ENCODE peak calls at places on chromosome 17, in four cellular contexts. J is AG04450, M is IMR-90, S is A673. V is an unnamed sample.
A peak's percentile ranks its signal among the peaks of the same experiment; 100 is the strongest.

GRCh38 chr17:21058098-21058893 is 15.5 kb upstream of the USP22 start:
- DNase-seq in J (no peak), M (peak; percentile 45), S (peak; percentile 51), V (no peak)

GRCh38 chr17:8724451-8724850 is 20.2 kb downstream of the CCDC42 start:
- DNase-seq in J (no peak), M (no peak), S (no peak), V (no peak)

GRCh38 chr17:57861737-57862409 is 12.0 kb upstream of the MRPS23 start:
- DNase-seq in J (no peak), M (no peak), S (no peak), V (no peak)

GRCh38 chr17:45310380-45311324 is 6.2 kb downstream of the MAP3K14 start:
- DNase-seq in J (no peak), M (no peak), S (no peak), V (no peak)

GRCh38 chr17:17078832-17079231 is 36.6 kb downstream of the MPRIP start:
- DNase-seq in J (no peak), M (no peak), S (no peak), V (no peak)

GRCh38 chr17:62888148-62888547 is 77.9 kb upstream of the TANC2 start:
- DNase-seq in J (no peak), M (no peak), S (no peak), V (no peak)

GRCh38 chr17:17439971-17440843 is 36.6 kb upstream of the MED9 start:
- DNase-seq in J (no peak), M (peak; percentile 42), S (peak; percentile 77), V (no peak)

GRCh38 chr17:39699818-39700147 is at the start of gene ERBB2:
- DNase-seq in J (peak; percentile 41), M (peak; percentile 73), S (peak; percentile 66), V (peak; percentile 44)

GRCh38 chr17:50148226-50149098 is 2.0 kb downstream of the PPP1R9B start:
- DNase-seq in J (no peak), M (peak; percentile 39), S (peak; percentile 55), V (no peak)

GRCh38 chr17:68296217-68297140 is 5.2 kb downstream of the ARSG start:
- DNase-seq in J (no peak), M (no peak), S (no peak), V (no peak)

GRCh38 chr17:39208136-39208535 is 8.1 kb downstream of the RPL19 start:
- DNase-seq in J (no peak), M (peak; percentile 53), S (no peak), V (no peak)

GRCh38 chr17:40859536-40859935 is 7.5 kb downstream of the KRT12 start:
- DNase-seq in J (no peak), M (peak; percentile 8), S (no peak), V (peak; percentile 7)

GRCh38 chr17:49779730-49780220 is 8.7 kb upstream of the KAT7 start:
- DNase-seq in J (peak; percentile 23), M (peak; percentile 84), S (peak; percentile 42), V (no peak)

GRCh38 chr17:58631523-58632323 is 60.1 kb downstream of the TEX14 start:
- DNase-seq in J (peak; percentile 99), M (peak; percentile 99), S (peak; percentile 98), V (peak; percentile 98)

GRCh38 chr17:63306855-63307254 is 139.3 kb downstream of the CYB561 start:
- DNase-seq in J (no peak), M (no peak), S (no peak), V (no peak)

GRCh38 chr17:31560836-31561235 is 169.4 kb downstream of the RAB11FIP4 start:
- DNase-seq in J (no peak), M (no peak), S (no peak), V (no peak)

GRCh38 chr17:76275382-76276068 is 10.4 kb downstream of the UBALD2 start:
- DNase-seq in J (no peak), M (no peak), S (no peak), V (no peak)

GRCh38 chr17:40901981-40902862 is 17.2 kb upstream of the KRT20 start:
- DNase-seq in J (no peak), M (peak; percentile 71), S (no peak), V (no peak)

GRCh38 chr17:31522284-31522931 is 130.9 kb downstream of the RAB11FIP4 start:
- DNase-seq in J (no peak), M (no peak), S (no peak), V (no peak)

GRCh38 chr17:75531724-75532090 is 6.2 kb downstream of the LLGL2 start:
- DNase-seq in J (no peak), M (no peak), S (no peak), V (no peak)

GRCh38 chr17:64107517-64108235 is 22.3 kb downstream of the ERN1 start:
- DNase-seq in J (no peak), M (no peak), S (no peak), V (no peak)

GRCh38 chr17:64707077-64707591 is 45.0 kb upstream of the SMURF2 start:
- DNase-seq in J (peak; percentile 99), M (peak; percentile 100), S (peak; percentile 91), V (peak; percentile 71)

GRCh38 chr17:82231562-82232321 is 2.9 kb downstream of the SLC16A3 start:
- DNase-seq in J (no peak), M (peak; percentile 40), S (no peak), V (no peak)

GRCh38 chr17:31433091-31433790 is 41.8 kb downstream of the RAB11FIP4 start:
- DNase-seq in J (no peak), M (no peak), S (no peak), V (no peak)

GRCh38 chr17:82449136-82449882 is 1.2 kb downstream of the CYBC1 start:
- DNase-seq in J (no peak), M (no peak), S (no peak), V (no peak)

GRCh38 chr17:58306131-58306951 is 22.3 kb downstream of the TSPOAP1 start:
- DNase-seq in J (no peak), M (no peak), S (no peak), V (no peak)

GRCh38 chr17:18947866-18948265 is 4.1 kb upstream of the SLC5A10 start:
- DNase-seq in J (no peak), M (no peak), S (no peak), V (no peak)

GRCh38 chr17:60602385-60602742 is 2.4 kb downstream of the PPM1D start:
- DNase-seq in J (no peak), M (no peak), S (no peak), V (no peak)

GRCh38 chr17:17376362-17376761 is 73.2 kb downstream of the NT5M start:
- DNase-seq in J (peak; percentile 18), M (peak; percentile 76), S (no peak), V (no peak)

GRCh38 chr17:9166678-9167077 is 145.4 kb downstream of the NTN1 start:
- DNase-seq in J (no peak), M (no peak), S (no peak), V (no peak)

GRCh38 chr17:59763861-59764260 is 56.4 kb downstream of the VMP1 start:
- DNase-seq in J (peak; percentile 81), M (peak; percentile 95), S (no peak), V (no peak)

GRCh38 chr17:2263183-2263954 is 40.2 kb downstream of the SMG6 start:
- DNase-seq in J (no peak), M (peak; percentile 77), S (no peak), V (no peak)

GRCh38 chr17:2267354-2267753 is 36.2 kb downstream of the SMG6 start:
- DNase-seq in J (no peak), M (no peak), S (no peak), V (no peak)

GRCh38 chr17:2266045-2266864 is 37.3 kb downstream of the SMG6 start:
- DNase-seq in J (no peak), M (no peak), S (no peak), V (no peak)

GRCh38 chr17:2264023-2264860 is 39.3 kb downstream of the SMG6 start:
- DNase-seq in J (no peak), M (peak; percentile 49), S (peak; percentile 10), V (no peak)

GRCh38 chr17:2266865-2267228 is 36.7 kb downstream of the SMG6 start:
- DNase-seq in J (no peak), M (no peak), S (no peak), V (no peak)
- H3K4me3 ChIP-seq in J (no peak overlapping the region), M (no peak overlapping the region), S (no peak overlapping the region), V (no peak overlapping the region)

GRCh38 chr17:11031787-11032186 is 193.9 kb upstream of the PIRT start:
- DNase-seq in J (no peak), M (no peak), S (peak; percentile 7), V (no peak)
- TF ChIP-seq CTCF in J (no peak), M (no peak), S (peak; percentile 41), V (no peak)

GRCh38 chr17:34153988-34154387 is 101.1 kb upstream of the CCL2 start:
- DNase-seq in J (no peak), M (no peak), S (no peak), V (no peak)
- H3K4me3 ChIP-seq in J (no peak overlapping the region), M (no peak overlapping the region), S (no peak overlapping the region), V (no peak overlapping the region)

DNA sequence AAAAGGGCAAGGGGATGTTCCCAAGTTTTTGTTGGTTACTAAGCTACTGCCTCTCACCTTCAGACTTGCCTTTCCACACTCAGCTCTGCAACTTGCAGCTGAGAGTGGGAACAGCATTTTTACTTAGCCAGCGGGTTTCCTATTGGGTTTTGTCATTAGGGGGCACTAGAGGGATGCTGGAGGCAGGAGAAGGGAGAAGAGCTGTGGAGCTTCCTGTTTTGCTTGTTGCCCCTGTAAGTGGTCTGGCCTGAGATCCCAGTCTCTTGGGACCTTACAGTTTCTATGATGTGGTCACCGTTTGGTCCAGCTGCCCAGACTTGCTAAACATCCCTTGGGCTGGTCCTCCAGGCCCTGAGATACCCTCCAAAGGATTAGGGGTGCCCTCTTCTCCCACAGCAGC is 209.6 kb upstream of the NLRP1 start:
- DNase-seq in J (no peak), M (no peak), S (no peak), V (no peak)
- TF ChIP-seq CTCF in J (no peak), M (no peak), S (peak; percentile 20), V (peak; percentile 33)

GRCh38 chr17:32688221-32688620 is 188.7 kb downstream of the MYO1D start:
- DNase-seq in J (no peak), M (no peak), S (no peak), V (no peak)

GRCh38 chr17:32689348-32689747 is 187.6 kb downstream of the MYO1D start:
- DNase-seq in J (no peak), M (no peak), S (peak; percentile 0), V (no peak)

DNA sequence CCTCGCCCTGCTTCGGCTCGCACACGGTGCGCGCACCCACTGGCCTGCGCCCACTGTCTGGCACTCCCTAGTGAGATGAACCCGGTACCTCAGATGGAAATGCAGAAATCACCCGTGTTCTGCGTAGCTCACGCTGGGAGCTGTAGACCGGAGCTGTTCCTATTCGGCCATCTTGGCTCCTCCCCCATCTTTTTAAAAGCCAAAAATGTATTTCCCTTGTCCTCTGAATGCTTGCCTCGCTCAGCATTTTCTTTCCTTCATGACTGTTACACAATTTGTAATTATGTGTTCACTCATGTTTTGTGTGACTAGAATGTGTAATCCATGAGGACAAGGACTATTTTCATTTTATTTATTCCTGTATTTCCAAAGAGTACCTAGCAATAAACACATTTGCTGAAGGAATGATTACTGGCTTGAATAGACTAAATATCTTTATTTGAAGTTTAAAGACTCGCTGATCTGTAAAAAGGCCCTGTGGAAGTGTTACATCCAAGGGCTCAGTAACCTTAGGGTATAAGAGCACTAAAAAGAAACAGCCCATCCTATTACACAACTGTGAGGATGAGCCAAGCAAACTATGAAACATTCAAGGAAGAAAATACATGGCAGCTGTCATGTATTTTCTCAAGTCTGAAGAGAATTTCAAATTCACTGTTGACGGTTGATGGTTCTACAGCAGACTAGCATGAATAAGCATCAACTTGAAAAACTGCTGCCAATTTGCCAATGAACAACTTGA is 192.7 kb downstream of the MYO1D start:
- DNase-seq in J (no peak), M (no peak), S (no peak), V (no peak)
- H3K4me3 ChIP-seq in J (no peak overlapping the region), M (no peak overlapping the region), S (no peak overlapping the region), V (no peak overlapping the region)

GRCh38 chr17:3558603-3559269 is 1.1 kb upstream of the TRPV3 start:
- DNase-seq in J (peak; percentile 59), M (peak; percentile 92), S (no peak), V (no peak)
- TF ChIP-seq CTCF in J (no peak), M (no peak), S (no peak), V (no peak)

V was measured in retinal pigment epithelial cell.